ENCODE peak calls at places on chromosomes 4 and X, in ten cellular contexts. One of them, this sample, is unnamed.

GRCh38 chr4:163554870-163555465 is 60.5 kb downstream of the TMA16 start:
- DNase-seq in tibial artery: no peak
- DNase-seq in astrocyte of the spinal cord: peak; percentile 43
- DNase-seq in GM13977: no peak
- DNase-seq in bronchial epithelial cell: peak; percentile 35
- DNase-seq in GM20000: no peak
- DNase-seq in pancreas: no peak
- DNase-seq in colonic mucosa: no peak
- DNase-seq in heart left ventricle: no peak
- DNase-seq in mesothelial cell of epicardium: no peak
- DNase-seq in this sample: no peak

GRCh38 chr4:189823611-189824010 is 117.1 kb upstream of the FRG1 start:
- DNase-seq in tibial artery: no peak
- DNase-seq in astrocyte of the spinal cord: no peak
- DNase-seq in GM13977: no peak
- DNase-seq in bronchial epithelial cell: no peak
- DNase-seq in GM20000: no peak
- DNase-seq in pancreas: no peak
- DNase-seq in colonic mucosa: no peak
- DNase-seq in heart left ventricle: no peak
- DNase-seq in mesothelial cell of epicardium: no peak
- DNase-seq in this sample: peak; percentile 78

GRCh38 chr4:22573198-22573597 is 57.3 kb upstream of the ADGRA3 start:
- DNase-seq in tibial artery: peak; percentile 81
- DNase-seq in astrocyte of the spinal cord: peak; percentile 32
- DNase-seq in GM13977: no peak
- DNase-seq in bronchial epithelial cell: no peak
- DNase-seq in GM20000: no peak
- DNase-seq in pancreas: peak; percentile 45
- DNase-seq in colonic mucosa: peak; percentile 34
- DNase-seq in heart left ventricle: peak; percentile 26
- DNase-seq in mesothelial cell of epicardium: no peak
- DNase-seq in this sample: peak; percentile 8

GRCh38 chr4:176902710-176903323 is 110.1 kb upstream of the VEGFC start:
- DNase-seq in tibial artery: no peak
- DNase-seq in astrocyte of the spinal cord: peak; percentile 91
- DNase-seq in GM13977: peak; percentile 28
- DNase-seq in bronchial epithelial cell: peak; percentile 96
- DNase-seq in GM20000: peak; percentile 22
- DNase-seq in pancreas: no peak
- DNase-seq in colonic mucosa: no peak
- DNase-seq in heart left ventricle: no peak
- DNase-seq in mesothelial cell of epicardium: no peak
- DNase-seq in this sample: no peak

GRCh38 chrX:23333842-23334535 is 660 bp upstream of the PTCHD1 start:
- DNase-seq in tibial artery: peak; percentile 66
- DNase-seq in astrocyte of the spinal cord: no peak
- DNase-seq in GM13977: peak; percentile 16
- DNase-seq in bronchial epithelial cell: no peak
- DNase-seq in GM20000: no peak
- DNase-seq in pancreas: no peak
- DNase-seq in colonic mucosa: peak; percentile 23
- DNase-seq in heart left ventricle: no peak
- DNase-seq in mesothelial cell of epicardium: no peak
- DNase-seq in this sample: no peak

GRCh38 chr4:8163026-8163425 is 4.4 kb upstream of the ABLIM2 start:
- DNase-seq in tibial artery: no peak
- DNase-seq in astrocyte of the spinal cord: no peak
- DNase-seq in GM13977: no peak
- DNase-seq in bronchial epithelial cell: no peak
- DNase-seq in GM20000: no peak
- DNase-seq in pancreas: no peak
- DNase-seq in colonic mucosa: no peak
- DNase-seq in heart left ventricle: no peak
- DNase-seq in mesothelial cell of epicardium: no peak
- DNase-seq in this sample: no peak

GRCh38 chrX:14630724-14631123 is 101.4 kb downstream of the GLRA2 start:
- DNase-seq in tibial artery: no peak
- DNase-seq in astrocyte of the spinal cord: no peak
- DNase-seq in GM13977: no peak
- DNase-seq in bronchial epithelial cell: peak; percentile 1
- DNase-seq in GM20000: no peak
- DNase-seq in pancreas: no peak
- DNase-seq in colonic mucosa: no peak
- DNase-seq in heart left ventricle: no peak
- DNase-seq in mesothelial cell of epicardium: no peak
- DNase-seq in this sample: no peak

GRCh38 chrX:120090208-120090607 is 12.7 kb upstream of the RHOXF2B start:
- DNase-seq in tibial artery: no peak
- DNase-seq in astrocyte of the spinal cord: no peak
- DNase-seq in GM13977: no peak
- DNase-seq in bronchial epithelial cell: no peak
- DNase-seq in GM20000: no peak
- DNase-seq in pancreas: no peak
- DNase-seq in colonic mucosa: no peak
- DNase-seq in heart left ventricle: no peak
- DNase-seq in mesothelial cell of epicardium: no peak
- DNase-seq in this sample: no peak

GRCh38 chr4:41814565-41814964 is 66.0 kb upstream of the PHOX2B start:
- DNase-seq in tibial artery: no peak
- DNase-seq in astrocyte of the spinal cord: peak; percentile 1
- DNase-seq in GM13977: no peak
- DNase-seq in bronchial epithelial cell: no peak
- DNase-seq in GM20000: no peak
- DNase-seq in pancreas: peak; percentile 4
- DNase-seq in colonic mucosa: no peak
- DNase-seq in heart left ventricle: no peak
- DNase-seq in mesothelial cell of epicardium: no peak
- DNase-seq in this sample: no peak

GRCh38 chr4:7388627-7389026 is 46.1 kb downstream of the PSAPL1 start:
- DNase-seq in tibial artery: no peak
- DNase-seq in astrocyte of the spinal cord: no peak
- DNase-seq in GM13977: no peak
- DNase-seq in bronchial epithelial cell: no peak
- DNase-seq in GM20000: no peak
- DNase-seq in pancreas: no peak
- DNase-seq in colonic mucosa: no peak
- DNase-seq in heart left ventricle: no peak
- DNase-seq in mesothelial cell of epicardium: no peak
- DNase-seq in this sample: peak; percentile 26

GRCh38 chr4:8090312-8090711 is 68.3 kb downstream of the ABLIM2 start:
- DNase-seq in tibial artery: no peak
- DNase-seq in astrocyte of the spinal cord: peak; percentile 38
- DNase-seq in GM13977: no peak
- DNase-seq in bronchial epithelial cell: peak; percentile 74
- DNase-seq in GM20000: no peak
- DNase-seq in pancreas: no peak
- DNase-seq in colonic mucosa: peak; percentile 90
- DNase-seq in heart left ventricle: peak; percentile 47
- DNase-seq in mesothelial cell of epicardium: no peak
- DNase-seq in this sample: no peak

DNA sequence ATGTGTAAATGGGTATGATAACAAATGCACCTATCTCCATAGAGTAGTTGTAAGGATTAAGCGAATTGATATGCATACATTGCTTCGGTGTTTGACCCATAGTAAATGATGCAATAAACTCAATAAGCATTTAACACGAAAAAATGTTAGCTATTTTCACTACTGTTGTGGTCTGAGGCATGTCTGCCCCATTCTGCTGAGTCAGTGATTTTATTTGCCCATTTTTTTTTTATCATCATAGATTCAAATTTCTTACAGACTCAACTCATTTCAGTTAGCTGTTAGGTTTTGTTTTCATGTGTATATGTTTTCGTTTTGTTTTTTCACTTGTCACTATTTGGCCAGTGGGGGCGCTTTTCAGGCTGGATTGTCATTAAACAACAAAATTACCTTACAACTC is 27.8 kb upstream of the ARHGEF9 start:
- DNase-seq in tibial artery: no peak
- DNase-seq in astrocyte of the spinal cord: no peak
- DNase-seq in GM13977: no peak
- DNase-seq in bronchial epithelial cell: no peak
- DNase-seq in GM20000: no peak
- DNase-seq in pancreas: no peak
- DNase-seq in colonic mucosa: no peak
- DNase-seq in heart left ventricle: no peak
- DNase-seq in mesothelial cell of epicardium: no peak
- DNase-seq in this sample: no peak
- TF ChIP-seq CTCF in tibial artery: no peak
- TF ChIP-seq CTCF in astrocyte of the spinal cord: no peak
- TF ChIP-seq CTCF in GM13977: no peak
- TF ChIP-seq CTCF in bronchial epithelial cell: no peak
- TF ChIP-seq CTCF in GM20000: no peak
- TF ChIP-seq CTCF in pancreas: no peak
- TF ChIP-seq CTCF in colonic mucosa: no peak
- TF ChIP-seq CTCF in heart left ventricle: no peak
- TF ChIP-seq CTCF in mesothelial cell of epicardium: peak; percentile 39
- TF ChIP-seq CTCF in this sample: no peak

GRCh38 chr4:47662975-47663374 is 174.9 kb downstream of the CORIN start:
- DNase-seq in tibial artery: no peak
- DNase-seq in astrocyte of the spinal cord: no peak
- DNase-seq in GM13977: no peak
- DNase-seq in bronchial epithelial cell: no peak
- DNase-seq in GM20000: no peak
- DNase-seq in pancreas: no peak
- DNase-seq in colonic mucosa: peak; percentile 20
- DNase-seq in heart left ventricle: no peak
- DNase-seq in mesothelial cell of epicardium: no peak
- DNase-seq in this sample: no peak
- TF ChIP-seq CTCF in tibial artery: no peak
- TF ChIP-seq CTCF in astrocyte of the spinal cord: peak; percentile 43
- TF ChIP-seq CTCF in GM13977: peak; percentile 47
- TF ChIP-seq CTCF in bronchial epithelial cell: peak; percentile 39
- TF ChIP-seq CTCF in GM20000: peak; percentile 26
- TF ChIP-seq CTCF in pancreas: no peak
- TF ChIP-seq CTCF in colonic mucosa: no peak
- TF ChIP-seq CTCF in heart left ventricle: no peak
- TF ChIP-seq CTCF in mesothelial cell of epicardium: peak; percentile 40
- TF ChIP-seq CTCF in this sample: peak; percentile 13

DNA sequence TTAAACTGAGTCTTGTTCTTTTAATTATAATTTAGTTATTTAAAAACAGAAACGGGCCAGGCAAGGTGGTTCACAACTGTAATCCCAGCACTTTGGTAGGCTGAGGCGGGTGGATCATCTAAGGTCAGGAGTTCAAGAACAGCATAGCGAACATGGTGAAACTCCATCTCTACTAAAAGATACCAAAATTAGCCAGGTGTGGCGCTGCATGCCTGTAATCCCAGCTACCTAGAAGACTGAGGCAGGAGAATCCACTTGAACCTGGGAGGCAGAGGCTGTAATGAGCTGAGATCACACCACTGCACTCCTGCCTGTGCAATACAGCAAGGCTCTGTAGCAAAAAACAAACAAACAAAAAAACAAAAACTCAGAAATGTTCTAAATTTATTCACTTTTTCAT is 852.9 kb downstream of the TECRL start:
- DNase-seq in tibial artery: no peak
- DNase-seq in astrocyte of the spinal cord: no peak
- DNase-seq in GM13977: no peak
- DNase-seq in bronchial epithelial cell: no peak
- DNase-seq in GM20000: no peak
- DNase-seq in pancreas: no peak
- DNase-seq in colonic mucosa: no peak
- DNase-seq in heart left ventricle: no peak
- DNase-seq in mesothelial cell of epicardium: no peak
- DNase-seq in this sample: no peak
- TF ChIP-seq CTCF in tibial artery: no peak
- TF ChIP-seq CTCF in astrocyte of the spinal cord: no peak
- TF ChIP-seq CTCF in GM13977: peak; percentile 32
- TF ChIP-seq CTCF in bronchial epithelial cell: no peak
- TF ChIP-seq CTCF in GM20000: no peak
- TF ChIP-seq CTCF in pancreas: no peak
- TF ChIP-seq CTCF in colonic mucosa: no peak
- TF ChIP-seq CTCF in heart left ventricle: no peak
- TF ChIP-seq CTCF in mesothelial cell of epicardium: no peak
- TF ChIP-seq CTCF in this sample: no peak

GRCh38 chrX:68748030-68748429 is 80.8 kb upstream of the EFNB1 start:
- DNase-seq in tibial artery: no peak
- DNase-seq in astrocyte of the spinal cord: no peak
- DNase-seq in GM13977: no peak
- DNase-seq in bronchial epithelial cell: no peak
- DNase-seq in GM20000: no peak
- DNase-seq in pancreas: no peak
- DNase-seq in colonic mucosa: no peak
- DNase-seq in heart left ventricle: no peak
- DNase-seq in mesothelial cell of epicardium: no peak
- DNase-seq in this sample: no peak

GRCh38 chrX:68746988-68747387 is 81.8 kb upstream of the EFNB1 start:
- DNase-seq in tibial artery: no peak
- DNase-seq in astrocyte of the spinal cord: no peak
- DNase-seq in GM13977: no peak
- DNase-seq in bronchial epithelial cell: no peak
- DNase-seq in GM20000: no peak
- DNase-seq in pancreas: no peak
- DNase-seq in colonic mucosa: no peak
- DNase-seq in heart left ventricle: no peak
- DNase-seq in mesothelial cell of epicardium: no peak
- DNase-seq in this sample: no peak

GRCh38 chrX:68751372-68751771 is 77.4 kb upstream of the EFNB1 start:
- DNase-seq in tibial artery: no peak
- DNase-seq in astrocyte of the spinal cord: no peak
- DNase-seq in GM13977: no peak
- DNase-seq in bronchial epithelial cell: no peak
- DNase-seq in GM20000: no peak
- DNase-seq in pancreas: no peak
- DNase-seq in colonic mucosa: no peak
- DNase-seq in heart left ventricle: no peak
- DNase-seq in mesothelial cell of epicardium: no peak
- DNase-seq in this sample: no peak

GRCh38 chrX:68750316-68750715 is 78.5 kb upstream of the EFNB1 start:
- DNase-seq in tibial artery: no peak
- DNase-seq in astrocyte of the spinal cord: no peak
- DNase-seq in GM13977: no peak
- DNase-seq in bronchial epithelial cell: no peak
- DNase-seq in GM20000: no peak
- DNase-seq in pancreas: no peak
- DNase-seq in colonic mucosa: no peak
- DNase-seq in heart left ventricle: no peak
- DNase-seq in mesothelial cell of epicardium: no peak
- DNase-seq in this sample: no peak

DNA sequence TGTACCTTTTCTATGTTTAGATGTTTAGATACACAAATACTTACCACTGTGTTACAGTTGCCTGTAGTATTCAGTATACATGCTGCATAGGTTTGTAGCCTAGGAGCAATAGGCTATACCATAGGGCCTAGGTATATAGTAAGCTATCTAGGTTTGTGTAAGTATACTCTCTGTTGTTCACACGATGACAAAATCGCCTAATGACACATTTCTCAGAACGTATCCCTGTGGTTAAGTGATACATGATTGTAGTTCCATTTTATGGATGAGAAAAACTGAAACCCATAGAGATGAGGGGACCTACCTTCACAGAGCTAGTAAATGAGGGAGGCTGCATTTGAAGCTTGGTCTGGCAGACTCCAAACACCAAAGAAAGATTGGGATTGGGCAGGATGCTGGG is 79.4 kb upstream of the EFNB1 start:
- DNase-seq in tibial artery: no peak
- DNase-seq in astrocyte of the spinal cord: no peak
- DNase-seq in GM13977: no peak
- DNase-seq in bronchial epithelial cell: no peak
- DNase-seq in GM20000: no peak
- DNase-seq in pancreas: no peak
- DNase-seq in colonic mucosa: no peak
- DNase-seq in heart left ventricle: no peak
- DNase-seq in mesothelial cell of epicardium: no peak
- DNase-seq in this sample: no peak
- TF ChIP-seq CTCF in tibial artery: no peak
- TF ChIP-seq CTCF in astrocyte of the spinal cord: no peak
- TF ChIP-seq CTCF in GM13977: no peak
- TF ChIP-seq CTCF in bronchial epithelial cell: no peak
- TF ChIP-seq CTCF in GM20000: no peak
- TF ChIP-seq CTCF in pancreas: no peak
- TF ChIP-seq CTCF in colonic mucosa: no peak
- TF ChIP-seq CTCF in heart left ventricle: no peak
- TF ChIP-seq CTCF in mesothelial cell of epicardium: no peak
- TF ChIP-seq CTCF in this sample: no peak